ENCODE peak calls at places on chromosomes 7 and 10, in nine cellular contexts. I is heart left ventricle, H is heart right ventricle, G is upper lobe of right lung, N is transverse colon, Q is prostate gland, P is stomach, S is neural progenitor cell, A is IMR-90. Z is an unnamed sample.
A peak's percentile ranks its signal among the peaks of the same experiment; 100 is the strongest.

GRCh38 chr7:37920619-37921339 is at the start of gene EPDR1:
- DNase-seq in I (peak; percentile 54), H (peak; percentile 58), G (peak; percentile 86), N (peak; percentile 75), Q (peak; percentile 54), P (no peak), S (peak; percentile 70), A (no peak), Z (no peak)

GRCh38 chr7:11817111-11817710 is 14.8 kb downstream of the THSD7A start:
- DNase-seq in I (no peak), H (no peak), G (no peak), N (no peak), Q (no peak), P (no peak), S (no peak), A (no peak), Z (no peak)

GRCh38 chr7:5755704-5756131 is 25.7 kb downstream of the RNF216 start:
- DNase-seq in I (no peak), H (no peak), G (no peak), N (no peak), Q (no peak), P (no peak), S (no peak), A (peak; percentile 80), Z (no peak)

GRCh38 chr7:154902600-154903082 is 100.3 kb downstream of the PAXIP1 start:
- DNase-seq in I (no peak), H (no peak), G (peak; percentile 28), N (no peak), Q (no peak), P (no peak), S (no peak), A (no peak), Z (no peak)

GRCh38 chr10:8102708-8103401 is 48.4 kb downstream of the GATA3 start:
- DNase-seq in I (no peak), H (no peak), G (no peak), N (no peak), Q (no peak), P (no peak), S (no peak), A (no peak), Z (no peak)

GRCh38 chr7:122310119-122311021 is 5.8 kb upstream of the FEZF1 start:
- DNase-seq in I (no peak), H (no peak), G (no peak), N (no peak), Q (no peak), P (no peak), S (peak; percentile 91), A (no peak), Z (no peak)

GRCh38 chr10:31526681-31527080 is 207.7 kb downstream of the ZEB1 start:
- DNase-seq in I (no peak), H (no peak), G (no peak), N (no peak), Q (no peak), P (no peak), S (no peak), A (peak; percentile 27), Z (no peak)

GRCh38 chr10:126252884-126253612 is 135.2 kb downstream of the ADAM12 start:
- DNase-seq in I (peak; percentile 38), H (peak; percentile 48), G (no peak), N (no peak), Q (no peak), P (no peak), S (no peak), A (peak; percentile 100), Z (no peak)

GRCh38 chr7:116598278-116598677 is 73.4 kb downstream of the CAV1 start:
- DNase-seq in I (no peak), H (no peak), G (no peak), N (no peak), Q (no peak), P (no peak), S (peak; percentile 11), A (no peak), Z (no peak)

GRCh38 chr7:104936546-104936945 is 77.5 kb upstream of the KMT2E start:
- DNase-seq in I (no peak), H (no peak), G (no peak), N (no peak), Q (no peak), P (no peak), S (no peak), A (no peak), Z (no peak)

GRCh38 chr10:125003901-125004467 is 62.1 kb downstream of the ZRANB1 start:
- DNase-seq in I (peak; percentile 9), H (peak; percentile 3), G (peak; percentile 49), N (no peak), Q (no peak), P (peak; percentile 25), S (no peak), A (no peak), Z (no peak)

GRCh38 chr10:30705086-30705624 is 75.6 kb upstream of the LYZL2 start:
- DNase-seq in I (no peak), H (no peak), G (no peak), N (peak; percentile 25), Q (no peak), P (no peak), S (no peak), A (no peak), Z (no peak)

GRCh38 chr7:129746857-129747529 is 135.5 kb downstream of the NRF1 start:
- DNase-seq in I (no peak), H (no peak), G (no peak), N (no peak), Q (no peak), P (no peak), S (no peak), A (no peak), Z (no peak)

GRCh38 chr10:92800122-92800521 is 48.2 kb upstream of the EXOC6 start:
- DNase-seq in I (no peak), H (no peak), G (no peak), N (no peak), Q (no peak), P (no peak), S (no peak), A (no peak), Z (no peak)

GRCh38 chr7:109879429-109879828 is 1211.5 kb upstream of the LRRN3 start:
- DNase-seq in I (no peak), H (no peak), G (no peak), N (no peak), Q (no peak), P (no peak), S (no peak), A (no peak), Z (no peak)

GRCh38 chr7:81299711-81300110 is 380.9 kb upstream of the SEMA3C start:
- DNase-seq in I (no peak), H (no peak), G (no peak), N (no peak), Q (no peak), P (no peak), S (no peak), A (peak; percentile 10), Z (no peak)

GRCh38 chr10:23914641-23915040 is 294.3 kb upstream of the KIAA1217 start:
- DNase-seq in I (no peak), H (no peak), G (no peak), N (no peak), Q (no peak), P (no peak), S (no peak), A (no peak), Z (no peak)

GRCh38 chr7:128814496-128814895 is 15.7 kb upstream of the FLNC start:
- DNase-seq in I (no peak), H (no peak), G (no peak), N (no peak), Q (no peak), P (no peak), S (no peak), A (no peak), Z (no peak)

DNA sequence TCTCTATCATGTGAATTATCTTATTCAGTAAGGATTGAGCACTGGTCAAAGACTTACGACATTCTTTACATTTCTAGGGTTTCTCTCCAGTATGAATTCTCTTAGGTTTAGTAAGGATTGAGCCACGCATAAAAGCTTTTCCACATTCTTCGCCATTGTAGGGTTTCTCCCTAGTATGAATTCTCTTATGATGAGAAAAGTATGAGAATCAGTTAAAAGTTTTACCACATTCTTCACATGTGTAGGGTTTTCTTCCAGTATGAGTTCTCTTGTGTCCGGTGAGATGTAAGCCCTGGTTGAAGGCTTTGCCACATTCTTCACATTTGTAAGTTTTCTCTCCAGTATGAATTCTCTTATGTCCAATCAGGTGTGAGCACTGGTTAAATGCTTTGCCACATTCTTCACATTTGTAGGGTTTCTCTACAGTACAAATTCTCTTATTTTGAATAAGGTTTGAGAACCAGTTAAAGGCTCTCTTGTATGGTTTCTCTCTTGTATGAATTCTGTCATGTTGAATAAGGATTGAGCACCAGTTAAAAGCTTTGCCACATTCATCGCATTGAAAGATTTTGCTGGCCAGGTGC is 445.9 kb downstream of the ZNF479 start:
- DNase-seq in I (no peak), H (no peak), G (no peak), N (no peak), Q (no peak), P (no peak), S (no peak), A (no peak), Z (no peak)
- H3K9me3 ChIP-seq in I (peaks cover 78% of the 10 kb centered on the region), H (peaks cover 5% of the 10 kb centered on the region), G (peaks cover 53% of the 10 kb centered on the region), N (peaks cover 42% of the 10 kb centered on the region), Q (no peaks in the 10 kb centered on the region), P (peaks cover 81% of the 10 kb centered on the region), S (peaks cover 25% of the 10 kb centered on the region), A (peaks cover 14% of the 10 kb centered on the region), Z (peaks cover 4% of the 10 kb centered on the region)

GRCh38 chr7:57646219-57646900 is 196.4 kb downstream of the ZNF716 start:
- DNase-seq in I (no peak), H (no peak), G (no peak), N (no peak), Q (no peak), P (no peak), S (no peak), A (no peak), Z (no peak)
- H3K9me3 ChIP-seq in I (no peaks in the 10 kb centered on the region), H (no peaks in the 10 kb centered on the region), G (no peaks in the 10 kb centered on the region), N (peaks cover 4% of the 10 kb centered on the region), Q (no peaks in the 10 kb centered on the region), P (peaks cover 78% of the 10 kb centered on the region), S (no peaks in the 10 kb centered on the region), A (peaks cover 62% of the 10 kb centered on the region), Z (no peaks in the 10 kb centered on the region)

DNA sequence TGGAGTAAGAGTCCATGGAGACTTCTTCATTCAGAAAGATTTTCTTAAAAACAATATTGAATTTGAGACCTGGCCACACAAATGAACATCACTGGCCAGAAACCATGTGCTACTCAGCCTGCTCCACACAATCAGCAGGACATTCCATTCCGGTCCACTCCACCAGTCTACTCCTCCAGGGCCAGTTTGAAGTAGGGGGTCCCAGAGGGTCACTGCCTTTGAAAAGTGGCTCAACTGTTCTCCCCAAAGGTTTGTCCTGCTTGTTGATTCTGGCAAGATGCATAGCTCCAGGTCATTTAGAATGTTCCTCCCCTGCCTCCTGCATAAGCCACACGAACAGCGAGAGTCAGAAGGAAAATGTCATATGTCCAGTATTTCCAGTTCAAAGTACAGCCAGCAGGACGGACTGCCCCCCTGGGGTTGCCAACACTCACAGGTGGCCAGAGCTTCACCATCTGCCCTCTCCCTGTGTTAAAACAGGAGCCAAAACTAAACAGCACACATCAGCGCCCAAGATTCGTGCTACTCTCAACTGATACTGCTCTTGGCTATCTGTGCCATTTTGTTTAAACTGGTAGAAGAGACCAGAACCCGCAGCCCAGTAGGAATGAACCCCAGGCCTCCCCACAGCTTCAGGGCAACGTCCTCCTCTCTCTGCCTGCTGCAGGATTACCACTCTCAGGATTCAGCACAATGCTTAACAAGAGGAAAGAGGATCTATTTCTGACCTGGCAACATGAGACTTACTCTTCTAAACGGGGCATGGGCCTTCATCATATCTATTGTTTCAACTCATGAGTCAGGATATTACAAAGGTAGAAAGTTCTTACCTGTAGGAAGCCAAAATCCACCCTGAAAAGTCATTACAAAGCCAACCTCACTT is 11.3 kb downstream of the GRB10 start:
- DNase-seq in I (no peak), H (no peak), G (no peak), N (no peak), Q (peak; percentile 29), P (peak; percentile 72), S (no peak), A (no peak), Z (no peak)
- H3K9me3 ChIP-seq in I (no peaks in the 10 kb centered on the region), H (no peaks in the 10 kb centered on the region), G (no peaks in the 10 kb centered on the region), N (no peaks in the 10 kb centered on the region), Q (no peaks in the 10 kb centered on the region), P (no peaks in the 10 kb centered on the region), S (no peaks in the 10 kb centered on the region), A (no peaks in the 10 kb centered on the region), Z (no peaks in the 10 kb centered on the region)

GRCh38 chr10:38605153-38605661 is 511.1 kb downstream of the ZNF37A start:
- DNase-seq in I (no peak), H (no peak), G (no peak), N (no peak), Q (no peak), P (no peak), S (no peak), A (no peak), Z (no peak)
- H3K9me3 ChIP-seq in I (no peaks in the 10 kb centered on the region), H (no peaks in the 10 kb centered on the region), G (no peaks in the 10 kb centered on the region), N (no peaks in the 10 kb centered on the region), Q (no peaks in the 10 kb centered on the region), P (peaks cover 66% of the 10 kb centered on the region), S (no peaks in the 10 kb centered on the region), A (peaks cover 17% of the 10 kb centered on the region), Z (no peaks in the 10 kb centered on the region)

Z was measured in T-helper 17 cell.